ENCODE peak calls at places on chromosome 3, in four cellular contexts. C, V, S and N are unnamed samples.

GRCh38 chr3:176961916-176962315 is 235.4 kb downstream of the TBL1XR1 start:
- DNase-seq in C (no peak), V (no peak), S (no peak), N (no peak)

GRCh38 chr3:16140116-16140893 is 34.2 kb upstream of the GALNT15 start:
- DNase-seq in C (peak; percentile 93), V (no peak), S (no peak), N (no peak)

GRCh38 chr3:85312326-85312725 is 353.5 kb downstream of the CADM2 start:
- DNase-seq in C (no peak), V (no peak), S (no peak), N (no peak)

GRCh38 chr3:150106752-150107428 is 136.2 kb upstream of the PFN2 start:
- DNase-seq in C (peak; percentile 92), V (no peak), S (no peak), N (peak; percentile 92)

GRCh38 chr3:189269356-189269755 is 97.6 kb downstream of the TPRG1 start:
- DNase-seq in C (no peak), V (no peak), S (no peak), N (no peak)

GRCh38 chr3:33395900-33396299 is 44.3 kb downstream of the UBP1 start:
- DNase-seq in C (no peak), V (no peak), S (no peak), N (no peak)

GRCh38 chr3:16240229-16241023 is 24.3 kb downstream of the DPH3 start:
- DNase-seq in C (peak; percentile 49), V (no peak), S (no peak), N (no peak)

GRCh38 chr3:3800076-3800448 is 831 bp downstream of the LRRN1 start:
- DNase-seq in C (no peak), V (peak; percentile 30), S (peak; percentile 27), N (no peak)

GRCh38 chr3:178152988-178153387 is 383.2 kb upstream of the KCNMB2 start:
- DNase-seq in C (no peak), V (no peak), S (no peak), N (no peak)

GRCh38 chr3:172175254-172175599 is 135.8 kb downstream of the FNDC3B start:
- DNase-seq in C (no peak), V (no peak), S (no peak), N (no peak)

GRCh38 chr3:169497567-169498257 is 165.8 kb downstream of the MECOM start:
- DNase-seq in C (peak; percentile 73), V (no peak), S (no peak), N (no peak)

GRCh38 chr3:195407511-195408409 is 35.1 kb downstream of the ACAP2 start:
- DNase-seq in C (no peak), V (no peak), S (no peak), N (no peak)

GRCh38 chr3:122092460-122093165 is 37.5 kb downstream of the CD86 start:
- DNase-seq in C (peak; percentile 0), V (peak; percentile 28), S (no peak), N (peak; percentile 36)

GRCh38 chr3:56379723-56380287 is 88.5 kb downstream of the ERC2 start:
- DNase-seq in C (no peak), V (no peak), S (no peak), N (peak; percentile 6)

GRCh38 chr3:14766428-14767244 is 52.1 kb upstream of the FGD5 start:
- DNase-seq in C (no peak), V (no peak), S (no peak), N (no peak)

GRCh38 chr3:12986521-12986920 is 86.7 kb downstream of the IQSEC1 start:
- DNase-seq in C (no peak), V (no peak), S (no peak), N (no peak)

GRCh38 chr3:4416427-4416826 is 50.6 kb downstream of the SUMF1 start:
- DNase-seq in C (no peak), V (no peak), S (no peak), N (no peak)

GRCh38 chr3:104396974-104397669 is 969.6 kb upstream of the ALCAM start:
- DNase-seq in C (peak; percentile 7), V (no peak), S (no peak), N (no peak)

GRCh38 chr3:82354181-82354696 is 592.8 kb upstream of the GBE1 start:
- DNase-seq in C (no peak), V (no peak), S (no peak), N (no peak)

GRCh38 chr3:112598731-112599130 is 36.9 kb downstream of the SLC35A5 start:
- DNase-seq in C (no peak), V (no peak), S (no peak), N (no peak)

GRCh38 chr3:197216914-197217313 is 81.5 kb downstream of the DLG1 start:
- DNase-seq in C (no peak), V (no peak), S (no peak), N (no peak)

GRCh38 chr3:78258798-78259197 is 1218.9 kb downstream of the ROBO2 start:
- DNase-seq in C (peak; percentile 50), V (no peak), S (no peak), N (no peak)

GRCh38 chr3:100717637-100718487 is 8.6 kb downstream of the TFG start:
- DNase-seq in C (no peak), V (no peak), S (no peak), N (no peak)

GRCh38 chr3:157151151-157151550 is 8.8 kb downstream of the CCNL1 start:
- DNase-seq in C (no peak), V (no peak), S (no peak), N (no peak)

GRCh38 chr3:12750223-12750622 is 8.8 kb downstream of the TMEM40 start:
- DNase-seq in C (peak; percentile 86), V (no peak), S (peak; percentile 72), N (no peak)

GRCh38 chr3:111585214-111585613 is 9.9 kb downstream of the ZBED2 start:
- DNase-seq in C (peak; percentile 37), V (no peak), S (no peak), N (no peak)

GRCh38 chr3:17151598-17152373 is 267.0 kb downstream of the PLCL2 start:
- DNase-seq in C (no peak), V (no peak), S (peak; percentile 36), N (no peak)

GRCh38 chr3:29186982-29187718 is 93.7 kb upstream of the RBMS3 start:
- DNase-seq in C (peak; percentile 91), V (no peak), S (no peak), N (no peak)

GRCh38 chr3:187401861-187402260 is 33.7 kb downstream of the RTP4 start:
- DNase-seq in C (no peak), V (no peak), S (no peak), N (no peak)

GRCh38 chr3:31197941-31198340 is 303.5 kb upstream of the GADL1 start:
- DNase-seq in C (no peak), V (no peak), S (no peak), N (no peak)